ENCODE peak calls at places on chromosomes 11 and 22, in ten cellular contexts. M is Panc1, N is IMR-90, U is endothelial cell, P is RWPE2, O is GM12865, C is AG09309, Q is H9, J is BE2C, S is HCT116. Y is an unnamed sample.

GRCh38 chr22:28171135-28171534 is 252.1 kb upstream of the PITPNB start:
- DNase-seq in M (no peak), N (no peak), U (no peak), P (no peak), O (no peak), C (no peak), Q (no peak), J (no peak), S (no peak), Y (no peak)

GRCh38 chr11:35347921-35348331 is 71.4 kb downstream of the SLC1A2 start:
- DNase-seq in M (no peak), N (peak; percentile 67), U (no peak), P (no peak), O (no peak), C (peak; percentile 87), Q (peak; percentile 30), J (peak; percentile 15), S (no peak), Y (no peak)

GRCh38 chr11:119134389-119134978 is 13.1 kb downstream of the HINFP start:
- DNase-seq in M (no peak), N (no peak), U (no peak), P (no peak), O (no peak), C (no peak), Q (no peak), J (peak; percentile 36), S (no peak), Y (no peak)

GRCh38 chr22:39661842-39662676 is 91.5 kb downstream of the CACNA1I start:
- DNase-seq in M (no peak), N (no peak), U (no peak), P (peak; percentile 82), O (no peak), C (no peak), Q (peak; percentile 98), J (no peak), S (no peak), Y (peak; percentile 41)

GRCh38 chr11:14275081-14275480 is 83.9 kb downstream of the RRAS2 start:
- DNase-seq in M (no peak), N (peak; percentile 71), U (no peak), P (no peak), O (no peak), C (no peak), Q (no peak), J (no peak), S (no peak), Y (no peak)

GRCh38 chr22:17772963-17773605 is 1.2 kb downstream of the BID start:
- DNase-seq in M (no peak), N (peak; percentile 56), U (no peak), P (no peak), O (peak; percentile 27), C (peak; percentile 8), Q (no peak), J (no peak), S (no peak), Y (no peak)

GRCh38 chr11:112665291-112665690 is 295.9 kb upstream of the NCAM1 start:
- DNase-seq in M (no peak), N (no peak), U (no peak), P (no peak), O (no peak), C (no peak), Q (no peak), J (no peak), S (no peak), Y (no peak)

GRCh38 chr22:39910875-39911601 is 10.2 kb downstream of the GRAP2 start:
- DNase-seq in M (no peak), N (no peak), U (no peak), P (no peak), O (no peak), C (no peak), Q (no peak), J (no peak), S (no peak), Y (no peak)

GRCh38 chr11:7643323-7643722 is 30.0 kb downstream of the CYB5R2 start:
- DNase-seq in M (no peak), N (no peak), U (no peak), P (no peak), O (no peak), C (no peak), Q (no peak), J (no peak), S (no peak), Y (no peak)

DNA sequence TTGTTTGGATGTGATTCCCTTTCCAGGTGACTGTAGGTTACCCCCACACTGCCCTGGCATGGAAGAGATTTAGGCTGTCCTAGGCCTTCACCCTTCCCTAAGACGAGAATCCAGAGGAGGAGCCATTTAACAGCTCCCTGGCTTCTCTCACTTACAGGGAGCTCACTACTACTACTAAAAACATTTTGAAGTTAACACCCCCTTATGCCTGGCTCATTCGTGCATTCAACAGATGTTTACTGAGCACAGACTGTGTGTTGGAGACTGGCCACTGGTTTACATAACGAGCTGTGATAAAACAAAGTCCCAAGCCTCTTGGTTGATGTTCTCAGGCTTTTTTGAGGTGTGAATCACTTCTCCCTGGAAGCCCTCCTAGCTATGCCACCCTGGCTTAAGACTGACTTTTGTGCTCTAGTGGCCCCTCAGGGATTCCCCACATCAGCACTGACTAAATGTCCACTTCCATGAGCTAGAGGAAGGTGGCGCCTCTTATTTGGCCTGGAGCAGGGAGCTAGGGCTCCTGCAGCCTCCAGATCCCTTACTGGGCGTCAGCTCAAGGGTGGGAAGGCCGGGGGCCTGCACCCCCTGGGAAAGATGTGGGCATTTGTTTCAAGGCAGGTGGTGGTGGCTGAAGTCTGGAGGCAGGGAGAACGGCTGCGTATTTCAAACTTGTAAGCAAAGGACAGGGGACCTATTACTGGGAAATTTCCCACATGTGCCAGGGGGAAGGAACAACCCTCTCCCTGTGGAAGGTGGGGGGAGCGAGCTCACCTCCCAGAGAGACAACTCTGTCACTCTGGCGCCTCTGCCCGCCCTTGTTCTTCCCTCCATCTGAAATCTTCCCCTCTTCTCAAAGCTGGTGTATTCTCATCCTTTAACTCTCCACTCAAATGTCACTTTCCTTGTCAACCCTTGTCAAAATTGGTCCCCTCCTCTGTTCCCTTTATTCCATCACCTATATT is 19.4 kb upstream of the MALAT1 start:
- DNase-seq in M (no peak), N (peak; percentile 95), U (no peak), P (no peak), O (no peak), C (peak; percentile 96), Q (peak; percentile 76), J (peak; percentile 60), S (no peak), Y (no peak)
- TF ChIP-seq CTCF in M (peak; percentile 82), N (peak; percentile 61), U (no peak), P (peak; percentile 49), O (peak; percentile 1), C (peak; percentile 61), Q (peak; percentile 57), J (peak; percentile 52), S (peak; percentile 51), Y (no peak)

DNA sequence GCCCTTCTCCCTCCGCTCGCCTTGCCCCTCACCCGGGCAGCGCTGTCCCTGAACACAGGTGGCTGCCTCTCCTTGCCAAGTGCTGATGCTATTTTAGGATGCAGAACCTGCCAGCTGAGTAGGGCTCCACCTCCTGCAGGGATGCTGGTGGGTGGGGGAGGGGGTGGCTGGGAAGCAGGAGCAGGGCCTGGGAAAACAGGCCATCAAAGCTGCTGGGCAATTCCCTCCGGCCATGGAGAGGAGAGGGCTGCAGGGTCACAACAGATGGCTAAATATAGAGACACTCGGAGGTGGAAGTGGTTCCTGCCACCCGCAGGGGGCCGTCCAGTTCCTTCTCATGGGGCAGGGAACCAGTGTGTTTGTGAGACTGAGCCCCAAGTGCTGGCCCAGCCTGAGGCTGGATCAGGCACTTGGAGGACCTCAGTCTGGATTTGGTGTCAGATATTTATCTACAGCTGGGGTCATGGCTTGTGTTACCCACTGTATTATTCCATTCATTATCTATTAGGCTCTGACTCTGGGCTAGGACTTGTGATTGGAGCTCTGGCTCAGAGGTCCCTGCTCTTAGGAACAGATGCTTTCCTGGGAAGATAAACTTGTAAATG is 59.6 kb downstream of the LRRC32 start:
- DNase-seq in M (no peak), N (no peak), U (no peak), P (no peak), O (no peak), C (no peak), Q (no peak), J (peak; percentile 78), S (no peak), Y (no peak)
- TF ChIP-seq CTCF in M (no peak), N (no peak), U (no peak), P (no peak), O (no peak), C (no peak), Q (no peak), J (peak; percentile 54), S (no peak), Y (no peak)

DNA sequence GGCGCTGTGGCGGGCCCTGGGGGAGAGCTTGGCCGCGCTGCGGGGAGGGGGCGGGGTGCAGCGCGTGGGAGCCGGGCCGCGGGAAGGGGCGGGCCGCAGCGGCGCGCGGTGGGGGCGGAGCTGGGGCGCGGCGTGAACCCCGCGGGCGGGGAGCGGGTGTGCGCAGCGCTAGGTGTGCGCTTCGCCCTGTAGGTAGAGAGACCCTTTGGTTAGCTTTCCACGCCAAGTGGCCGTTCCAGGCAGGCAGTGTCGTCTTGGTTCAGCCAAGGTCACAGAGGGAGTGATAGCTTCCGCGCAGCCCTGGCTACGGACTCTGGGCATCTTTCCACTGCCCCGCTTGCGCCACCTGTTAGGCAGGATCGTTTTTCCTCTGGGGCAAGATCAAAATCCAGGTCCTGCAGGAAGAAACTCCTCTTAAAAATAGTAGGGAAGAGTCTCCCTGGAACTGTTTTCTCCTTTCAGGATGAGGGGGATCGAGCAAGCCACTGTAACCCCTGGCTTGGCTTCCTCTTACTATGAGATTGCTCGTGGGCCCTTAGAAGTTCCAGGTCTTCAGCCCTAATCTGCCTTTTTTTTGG is 434 bp downstream of the BANF1 start:
- DNase-seq in M (no peak), N (peak; percentile 48), U (peak; percentile 29), P (no peak), O (no peak), C (no peak), Q (peak; percentile 34), J (no peak), S (no peak), Y (no peak)
- TF ChIP-seq CTCF in M (no peak), N (peak; percentile 23), U (no peak), P (peak; percentile 25), O (no peak), C (no peak), Q (peak; percentile 12), J (no peak), S (peak; percentile 7), Y (no peak)

GRCh38 chr11:121650520-121651266 is 197.9 kb upstream of the SORL1-AS1 start:
- DNase-seq in M (no peak), N (no peak), U (no peak), P (no peak), O (peak; percentile 43), C (no peak), Q (no peak), J (no peak), S (no peak), Y (no peak)

GRCh38 chr11:121655481-121656332 is 202.9 kb upstream of the SORL1-AS1 start:
- DNase-seq in M (peak; percentile 73), N (peak; percentile 99), U (peak; percentile 90), P (peak; percentile 77), O (peak; percentile 79), C (peak; percentile 96), Q (peak; percentile 90), J (peak; percentile 92), S (peak; percentile 60), Y (peak; percentile 68)

GRCh38 chr11:121654506-121655480 is 202.0 kb upstream of the SORL1-AS1 start:
- DNase-seq in M (no peak), N (peak; percentile 25), U (no peak), P (no peak), O (no peak), C (no peak), Q (no peak), J (no peak), S (no peak), Y (no peak)

GRCh38 chr11:121651267-121651625 is 198.5 kb upstream of the SORL1-AS1 start:
- DNase-seq in M (no peak), N (no peak), U (no peak), P (no peak), O (no peak), C (no peak), Q (no peak), J (no peak), S (no peak), Y (no peak)

GRCh38 chr11:121652982-121653381 is 200.2 kb upstream of the SORL1-AS1 start:
- DNase-seq in M (no peak), N (no peak), U (peak; percentile 30), P (no peak), O (no peak), C (no peak), Q (no peak), J (peak; percentile 35), S (no peak), Y (no peak)
- TF ChIP-seq CTCF in M (peak; percentile 79), N (peak; percentile 36), U (peak; percentile 69), P (peak; percentile 36), O (peak; percentile 0), C (no peak), Q (peak; percentile 68), J (peak; percentile 67), S (peak; percentile 67), Y (no peak)

Y was measured in activated B cell treated with CpG ODN at 0.5 μM for 24 hours.